ENCODE peak calls at places on chromosomes 2 and 18, in five cellular contexts. One of them, this sample, is unnamed.

GRCh38 chr18:4870177-4870773 is 326.8 kb downstream of the AKAIN1 start:
- DNase-seq in GM23338: no peak
- DNase-seq in tibial artery: no peak
- DNase-seq in fibroblast of mammary gland: peak; percentile 1
- DNase-seq in A549: no peak
- DNase-seq in this sample: no peak

GRCh38 chr18:41096504-41096903 is 858.5 kb upstream of the PIK3C3 start:
- DNase-seq in GM23338: no peak
- DNase-seq in tibial artery: no peak
- DNase-seq in fibroblast of mammary gland: peak; percentile 5
- DNase-seq in A549: no peak
- DNase-seq in this sample: no peak

GRCh38 chr2:97671526-97671925 is 2.0 kb downstream of the C2orf92 start:
- DNase-seq in GM23338: no peak
- DNase-seq in tibial artery: no peak
- DNase-seq in fibroblast of mammary gland: no peak
- DNase-seq in A549: no peak
- DNase-seq in this sample: no peak

GRCh38 chr2:118013221-118013723 is 598 bp downstream of the CCDC93 start:
- DNase-seq in GM23338: peak; percentile 57
- DNase-seq in tibial artery: peak; percentile 68
- DNase-seq in fibroblast of mammary gland: no peak
- DNase-seq in A549: no peak
- DNase-seq in this sample: peak; percentile 41

GRCh38 chr2:84649487-84650142 is 133.3 kb downstream of the DNAH6 start:
- DNase-seq in GM23338: no peak
- DNase-seq in tibial artery: no peak
- DNase-seq in fibroblast of mammary gland: no peak
- DNase-seq in A549: no peak
- DNase-seq in this sample: no peak

GRCh38 chr2:169438476-169438875 is 40.8 kb upstream of the BBS5 start:
- DNase-seq in GM23338: no peak
- DNase-seq in tibial artery: no peak
- DNase-seq in fibroblast of mammary gland: no peak
- DNase-seq in A549: no peak
- DNase-seq in this sample: no peak

GRCh38 chr2:239762742-239763269 is 262.3 kb downstream of the NDUFA10 start:
- DNase-seq in GM23338: no peak
- DNase-seq in tibial artery: peak; percentile 75
- DNase-seq in fibroblast of mammary gland: no peak
- DNase-seq in A549: no peak
- DNase-seq in this sample: no peak

GRCh38 chr2:132439703-132440398 is 23.2 kb downstream of the GPR39 start:
- DNase-seq in GM23338: no peak
- DNase-seq in tibial artery: no peak
- DNase-seq in fibroblast of mammary gland: peak; percentile 57
- DNase-seq in A549: peak; percentile 63
- DNase-seq in this sample: no peak

GRCh38 chr2:226114436-226114835 is 685.2 kb downstream of the IRS1 start:
- DNase-seq in GM23338: no peak
- DNase-seq in tibial artery: no peak
- DNase-seq in fibroblast of mammary gland: peak; percentile 65
- DNase-seq in A549: peak; percentile 56
- DNase-seq in this sample: no peak

GRCh38 chr2:8133331-8133730 is 548.5 kb upstream of the ID2 start:
- DNase-seq in GM23338: peak; percentile 42
- DNase-seq in tibial artery: no peak
- DNase-seq in fibroblast of mammary gland: no peak
- DNase-seq in A549: no peak
- DNase-seq in this sample: no peak

GRCh38 chr2:152198499-152198898 is 22.9 kb upstream of the STAM2 start:
- DNase-seq in GM23338: peak; percentile 32
- DNase-seq in tibial artery: no peak
- DNase-seq in fibroblast of mammary gland: no peak
- DNase-seq in A549: no peak
- DNase-seq in this sample: no peak

GRCh38 chr2:191043438-191043837 is 29.5 kb upstream of the STAT1 start:
- DNase-seq in GM23338: no peak
- DNase-seq in tibial artery: no peak
- DNase-seq in fibroblast of mammary gland: peak; percentile 60
- DNase-seq in A549: no peak
- DNase-seq in this sample: no peak

GRCh38 chr18:32252461-32252860 is 62.6 kb downstream of the MEP1B start:
- DNase-seq in GM23338: peak; percentile 13
- DNase-seq in tibial artery: no peak
- DNase-seq in fibroblast of mammary gland: no peak
- DNase-seq in A549: no peak
- DNase-seq in this sample: no peak

GRCh38 chr2:2561346-2562095 is 230.4 kb upstream of the MYT1L start:
- DNase-seq in GM23338: no peak
- DNase-seq in tibial artery: peak; percentile 19
- DNase-seq in fibroblast of mammary gland: no peak
- DNase-seq in A549: no peak
- DNase-seq in this sample: no peak

GRCh38 chr18:49768051-49768391 is 45.3 kb downstream of the ACAA2 start:
- DNase-seq in GM23338: peak; percentile 93
- DNase-seq in tibial artery: no peak
- DNase-seq in fibroblast of mammary gland: peak; percentile 68
- DNase-seq in A549: peak; percentile 61
- DNase-seq in this sample: no peak

GRCh38 chr2:99485824-99486223 is 4.0 kb downstream of the REV1 start:
- DNase-seq in GM23338: peak; percentile 20
- DNase-seq in tibial artery: no peak
- DNase-seq in fibroblast of mammary gland: no peak
- DNase-seq in A549: no peak
- DNase-seq in this sample: no peak

GRCh38 chr2:74050153-74050552 is 65.4 kb downstream of the TET3 start:
- DNase-seq in GM23338: no peak
- DNase-seq in tibial artery: no peak
- DNase-seq in fibroblast of mammary gland: no peak
- DNase-seq in A549: no peak
- DNase-seq in this sample: no peak

GRCh38 chr2:74205586-74205985 is 7.2 kb downstream of the MTHFD2 start:
- DNase-seq in GM23338: no peak
- DNase-seq in tibial artery: no peak
- DNase-seq in fibroblast of mammary gland: no peak
- DNase-seq in A549: no peak
- DNase-seq in this sample: no peak

GRCh38 chr18:3454365-3455089 is 4.6 kb downstream of the TGIF1 start:
- DNase-seq in GM23338: peak; percentile 84
- DNase-seq in tibial artery: no peak
- DNase-seq in fibroblast of mammary gland: peak; percentile 73
- DNase-seq in A549: peak; percentile 80
- DNase-seq in this sample: no peak

GRCh38 chr2:62287895-62288589 is 92.1 kb downstream of the B3GNT2 start:
- DNase-seq in GM23338: no peak
- DNase-seq in tibial artery: no peak
- DNase-seq in fibroblast of mammary gland: peak; percentile 74
- DNase-seq in A549: peak; percentile 51
- DNase-seq in this sample: no peak

GRCh38 chr2:153133716-153134115 is 344.8 kb downstream of the RPRM start:
- DNase-seq in GM23338: no peak
- DNase-seq in tibial artery: no peak
- DNase-seq in fibroblast of mammary gland: no peak
- DNase-seq in A549: no peak
- DNase-seq in this sample: no peak

GRCh38 chr2:232332940-232333259 is 45.7 kb upstream of the ALPP start:
- DNase-seq in GM23338: no peak
- DNase-seq in tibial artery: peak; percentile 57
- DNase-seq in fibroblast of mammary gland: no peak
- DNase-seq in A549: no peak
- DNase-seq in this sample: no peak

GRCh38 chr2:232335859-232336215 is 42.7 kb upstream of the ALPP start:
- DNase-seq in GM23338: no peak
- DNase-seq in tibial artery: peak; percentile 51
- DNase-seq in fibroblast of mammary gland: no peak
- DNase-seq in A549: no peak
- DNase-seq in this sample: peak; percentile 12

GRCh38 chr2:232331071-232331470 is 47.5 kb upstream of the ALPP start:
- DNase-seq in GM23338: no peak
- DNase-seq in tibial artery: peak; percentile 48
- DNase-seq in fibroblast of mammary gland: no peak
- DNase-seq in A549: no peak
- DNase-seq in this sample: no peak

GRCh38 chr2:232336241-232336736 is 42.3 kb upstream of the ALPP start:
- DNase-seq in GM23338: no peak
- DNase-seq in tibial artery: peak; percentile 52
- DNase-seq in fibroblast of mammary gland: no peak
- DNase-seq in A549: no peak
- DNase-seq in this sample: peak; percentile 8

DNA sequence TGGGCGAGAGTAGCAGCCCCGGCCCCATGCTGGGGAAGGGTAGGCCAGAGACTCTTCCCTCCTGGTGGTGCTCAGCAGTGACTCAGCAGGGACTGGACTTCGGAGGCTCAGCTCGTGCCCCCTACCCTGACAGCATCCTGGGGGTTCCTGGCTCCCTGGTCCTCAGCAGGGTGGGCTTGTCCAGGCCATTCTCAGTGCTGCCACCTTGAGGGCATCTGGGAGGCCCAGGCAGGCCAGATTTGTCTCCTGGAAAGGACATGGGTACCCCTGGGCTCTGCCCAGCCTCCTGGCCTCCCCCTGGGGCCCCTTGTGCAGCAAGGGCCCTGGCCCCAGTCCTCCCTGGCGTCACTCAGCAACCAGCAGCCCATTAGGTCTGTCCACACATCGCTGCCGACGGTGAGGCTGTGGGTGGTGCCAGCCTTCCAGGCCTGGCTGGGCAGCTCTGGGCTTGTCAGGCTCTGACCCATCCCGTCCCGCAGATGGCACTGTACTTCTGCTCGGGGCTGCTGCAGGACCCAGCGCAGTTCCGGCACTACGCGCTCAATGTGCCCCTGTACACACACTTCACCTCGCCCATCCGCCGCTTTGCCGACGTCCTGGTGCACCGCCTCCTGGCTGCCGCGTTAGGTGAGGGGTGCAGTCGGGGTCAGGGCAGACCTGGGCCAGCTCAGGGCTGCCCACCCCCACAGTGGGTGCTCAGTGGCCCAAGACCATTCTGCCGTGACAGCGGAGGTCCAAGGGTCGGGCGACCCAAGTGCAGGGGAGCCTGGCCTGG is 45.0 kb upstream of the ALPP start:
- DNase-seq in GM23338: peak; percentile 54
- DNase-seq in tibial artery: peak; percentile 62
- DNase-seq in fibroblast of mammary gland: no peak
- DNase-seq in A549: peak; percentile 33
- DNase-seq in this sample: no peak
- TF ChIP-seq CTCF in GM23338: peak; percentile 52
- TF ChIP-seq CTCF in tibial artery: no peak
- TF ChIP-seq CTCF in fibroblast of mammary gland: peak; percentile 50
- TF ChIP-seq CTCF in A549: peak; percentile 52
- TF ChIP-seq CTCF in this sample: no peak

DNA sequence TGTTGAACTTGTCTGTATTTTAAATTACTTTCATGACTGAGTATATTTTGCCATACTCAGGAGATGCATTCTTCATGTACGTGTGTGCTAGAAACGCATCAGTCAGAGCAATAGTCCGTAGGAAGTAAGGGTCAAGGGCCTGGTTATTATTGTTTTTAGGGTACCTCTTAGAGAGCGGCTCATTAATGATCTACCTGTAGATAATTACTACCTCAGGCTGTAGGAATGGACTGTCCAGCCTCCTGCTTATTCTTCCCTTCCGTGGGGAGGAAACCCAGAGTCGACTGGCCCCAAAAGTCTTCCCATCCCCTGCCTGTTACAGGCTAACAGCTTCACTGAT is 36.3 kb downstream of the TTC39C start:
- DNase-seq in GM23338: no peak
- DNase-seq in tibial artery: no peak
- DNase-seq in fibroblast of mammary gland: no peak
- DNase-seq in A549: no peak
- DNase-seq in this sample: no peak
- TF ChIP-seq CTCF in GM23338: no peak
- TF ChIP-seq CTCF in tibial artery: no peak
- TF ChIP-seq CTCF in fibroblast of mammary gland: no peak
- TF ChIP-seq CTCF in A549: no peak
- TF ChIP-seq CTCF in this sample: no peak

DNA sequence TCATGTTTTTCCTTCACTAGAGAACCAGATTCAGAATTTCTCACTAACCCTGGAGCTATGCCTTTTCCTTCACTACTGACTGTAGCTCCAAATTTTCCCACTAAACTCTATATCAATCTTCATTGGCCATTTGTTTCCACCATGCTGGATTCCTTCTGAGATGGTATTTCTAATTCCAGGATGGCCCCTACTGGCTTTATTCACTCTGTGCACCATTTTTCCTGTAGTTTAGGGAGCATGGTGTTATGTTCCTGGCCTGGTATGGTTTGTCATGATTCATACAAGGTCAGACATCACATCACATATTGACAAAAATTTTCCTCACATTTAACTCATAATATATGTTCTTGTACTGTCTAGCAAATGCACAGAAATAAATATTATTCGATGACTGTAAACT is 229.2 kb upstream of the TFPI start:
- DNase-seq in GM23338: peak; percentile 10
- DNase-seq in tibial artery: no peak
- DNase-seq in fibroblast of mammary gland: peak; percentile 18
- DNase-seq in A549: peak; percentile 4
- DNase-seq in this sample: no peak
- TF ChIP-seq CTCF in GM23338: peak; percentile 19
- TF ChIP-seq CTCF in tibial artery: no peak
- TF ChIP-seq CTCF in fibroblast of mammary gland: peak; percentile 18
- TF ChIP-seq CTCF in A549: no peak
- TF ChIP-seq CTCF in this sample: no peak

DNA sequence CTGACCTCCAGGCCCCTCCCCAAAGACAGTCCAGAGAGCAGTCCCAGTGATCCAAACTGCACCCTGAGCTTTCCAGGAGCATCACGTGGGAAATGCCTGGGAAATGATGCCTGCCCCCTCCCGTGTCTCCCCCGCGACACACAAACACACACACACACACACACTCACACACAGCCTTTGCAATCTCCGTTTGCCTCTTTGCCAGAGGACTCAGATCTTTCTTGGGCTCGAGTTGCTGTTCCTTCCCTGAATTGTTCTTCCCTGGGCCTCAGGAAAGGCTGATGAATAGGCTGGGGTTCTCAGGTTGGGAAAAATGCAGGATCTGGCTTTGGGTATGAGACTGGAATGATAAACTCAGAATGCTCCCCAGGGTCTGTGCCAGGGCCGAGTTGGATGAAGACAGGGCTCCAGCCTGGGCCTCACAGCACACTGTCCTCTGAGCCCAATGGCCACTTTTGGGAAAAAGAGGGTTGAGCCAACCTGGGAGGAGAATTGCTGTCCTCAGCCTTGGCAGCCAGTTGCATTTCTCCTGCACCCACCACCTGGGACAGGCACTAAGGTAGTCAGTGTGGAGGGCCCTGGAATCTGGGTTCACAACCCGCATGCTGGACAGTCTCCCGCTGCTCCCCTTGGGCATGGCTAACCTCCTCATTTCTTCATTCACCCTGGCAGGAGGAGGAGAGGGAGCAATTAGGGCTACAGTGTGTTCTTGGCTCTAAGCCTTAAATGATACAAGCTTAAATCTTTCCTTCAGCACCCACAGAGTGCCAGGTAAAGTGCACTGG is 43.9 kb upstream of the ATP6V1B1 start:
- DNase-seq in GM23338: no peak
- DNase-seq in tibial artery: no peak
- DNase-seq in fibroblast of mammary gland: no peak
- DNase-seq in A549: no peak
- DNase-seq in this sample: no peak
- TF ChIP-seq CTCF in GM23338: no peak
- TF ChIP-seq CTCF in tibial artery: no peak
- TF ChIP-seq CTCF in fibroblast of mammary gland: no peak
- TF ChIP-seq CTCF in A549: no peak
- TF ChIP-seq CTCF in this sample: no peak

This sample was measured in activated B cell treated with CpG ODN at 0.5 μM for 24 hours.